ENCODE peak calls at places on chromosomes 2 and 18, in ten cellular contexts. P is activated T-helper 1 cell treated with anti-CD3 and anti-CD28 coated beads, Interleukin-2, amount 50 U/mL, for 16 hours; I is kidney epithelial cell; U is SIG-M5; V is stimulated activated CD4-positive, alpha-beta T cell treated with anti-CD3 and anti-CD28 coated beads, Interleukin-1b, Interleukin-23, amount 100 ng/mL, for 24 hours; X is left lobe of liver; A is GM04504; Z is GM12891; O is RWPE1; W is GM23338. D is an unnamed sample.

GRCh38 chr18:67425724-67426123 is 90.8 kb downstream of the DSEL start:
- DNase-seq in P (no peak), I (peak; percentile 44), U (no peak), V (no peak), X (no peak), A (peak; percentile 80), Z (no peak), O (peak; percentile 72), W (no peak), D (no peak)

GRCh38 chr18:32920796-32921787 is 148.3 kb upstream of the KLHL14 start:
- DNase-seq in P (no peak), I (peak; percentile 97), U (peak; percentile 17), V (no peak), X (no peak), A (peak; percentile 6), Z (no peak), O (peak; percentile 71), W (no peak), D (no peak)

GRCh38 chr18:48990497-48991298 is 39.9 kb upstream of the SMAD7 start:
- DNase-seq in P (no peak), I (peak; percentile 61), U (no peak), V (no peak), X (no peak), A (peak; percentile 54), Z (no peak), O (no peak), W (no peak), D (no peak)

GRCh38 chr2:33153008-33153407 is 206.3 kb downstream of the LTBP1 start:
- DNase-seq in P (no peak), I (no peak), U (no peak), V (no peak), X (no peak), A (no peak), Z (no peak), O (peak; percentile 19), W (no peak), D (no peak)

GRCh38 chr2:3703741-3704355 is 473 bp downstream of the DCDC2C start:
- DNase-seq in P (no peak), I (no peak), U (no peak), V (no peak), X (no peak), A (no peak), Z (no peak), O (no peak), W (peak; percentile 38), D (peak; percentile 58)

GRCh38 chr2:3130889-3131635 is 246.6 kb downstream of the EIPR1 start:
- DNase-seq in P (no peak), I (no peak), U (no peak), V (no peak), X (no peak), A (no peak), Z (no peak), O (no peak), W (no peak), D (peak; percentile 66)

GRCh38 chr2:158781562-158781961 is 13.6 kb upstream of the DAPL1 start:
- DNase-seq in P (no peak), I (peak; percentile 19), U (no peak), V (no peak), X (no peak), A (no peak), Z (no peak), O (peak; percentile 36), W (no peak), D (peak; percentile 27)

GRCh38 chr2:110655701-110656100 is 22.2 kb downstream of the BUB1 start:
- DNase-seq in P (no peak), I (no peak), U (no peak), V (no peak), X (no peak), A (no peak), Z (no peak), O (no peak), W (no peak), D (no peak)

GRCh38 chr18:3525870-3526420 is 76.0 kb downstream of the TGIF1 start:
- DNase-seq in P (no peak), I (no peak), U (no peak), V (no peak), X (no peak), A (no peak), Z (peak; percentile 28), O (no peak), W (no peak), D (peak; percentile 7)

GRCh38 chr2:205785507-205786222 is 103.4 kb downstream of the NRP2 start:
- DNase-seq in P (no peak), I (no peak), U (no peak), V (no peak), X (no peak), A (no peak), Z (no peak), O (no peak), W (no peak), D (no peak)

GRCh38 chr18:49175476-49175875 is 224.7 kb upstream of the SMAD7 start:
- DNase-seq in P (no peak), I (no peak), U (no peak), V (no peak), X (no peak), A (no peak), Z (no peak), O (no peak), W (no peak), D (no peak)

D was measured in left kidney.